ENCODE peak calls at places on chromosomes 7 and 10, in ten cellular contexts. L, K, N, A, Z, O, D, Y, G and R are unnamed samples.

GRCh38 chr10:71476249-71477011 is 79.7 kb downstream of the CDH23 start:
- DNase-seq in O (no peak), Y (no peak), Z (no peak), D (no peak), L (no peak), A (no peak), N (no peak), G (no peak), K (no peak), R (no peak)

GRCh38 chr10:62083868-62084267 is 182.4 kb downstream of the ARID5B start:
- DNase-seq in K (no peak), Z (peak), L (no peak), G (no peak), A (no peak), N (no peak), O (peak), D (no peak), Y (peak), R (no peak)

GRCh38 chr7:36278767-36279171 is 110.9 kb upstream of the ANLN start:
- DNase-seq in D (peak), N (no peak), L (no peak), Z (peak), K (no peak), Y (no peak), A (no peak), G (no peak), O (no peak), R (no peak)

GRCh38 chr7:74183653-74184450 is 9.7 kb downstream of the EIF4H start:
- DNase-seq in Z (peak), A (no peak), L (peak), K (peak), G (no peak), D (no peak), O (peak), N (no peak), Y (no peak), R (no peak)

GRCh38 chr10:33800545-33800944 is 466.1 kb upstream of the NRP1 start:
- DNase-seq in D (no peak), G (no peak), N (no peak), L (no peak), K (no peak), Y (no peak), Z (no peak), A (no peak), O (no peak), R (no peak)

GRCh38 chr10:114603943-114604342 is 54.1 kb downstream of the ABLIM1 start:
- DNase-seq in O (no peak), D (no peak), G (no peak), K (peak), A (no peak), Y (no peak), Z (peak), N (no peak), L (no peak), R (no peak)

GRCh38 chr7:107867858-107868466 is 23.0 kb upstream of the DLD start:
- DNase-seq in G (no peak), O (no peak), A (no peak), Y (no peak), L (no peak), Z (no peak), N (no peak), K (no peak), D (no peak), R (no peak)

GRCh38 chr10:90849956-90850749 is 7.7 kb downstream of the HTR7 start:
- DNase-seq in D (no peak), G (no peak), L (no peak), Y (no peak), K (no peak), O (no peak), N (no peak), A (no peak), Z (no peak), R (no peak)

GRCh38 chr7:105935250-105935649 is 27.8 kb upstream of the CDHR3 start:
- DNase-seq in N (no peak), D (no peak), Y (no peak), A (no peak), K (peak), O (no peak), G (no peak), Z (no peak), L (no peak), R (no peak)

GRCh38 chr7:100351657-100352058 is 6.3 kb upstream of the PILRB start:
- DNase-seq in N (no peak), D (no peak), L (no peak), K (no peak), O (no peak), G (no peak), A (no peak), Z (no peak), Y (no peak), R (no peak)

GRCh38 chr10:96532523-96532922 is 18.8 kb upstream of the TLL2 start:
- DNase-seq in Z (peak), L (no peak), Y (no peak), D (no peak), N (no peak), K (peak), G (no peak), O (no peak), A (no peak), R (no peak)

GRCh38 chr10:101130984-101131961 is at the start of gene TLX1:
- DNase-seq in Z (no peak), K (no peak), G (no peak), Y (no peak), A (no peak), L (no peak), D (no peak), O (no peak), N (no peak), R (no peak)

GRCh38 chr10:77173615-77174461 is 463.8 kb downstream of the KCNMA1 start:
- DNase-seq in Z (peak), G (peak), O (peak), D (peak), L (peak), A (peak), Y (peak), N (no peak), K (peak), R (peak)

GRCh38 chr10:105718207-105718995 is 1077.3 kb downstream of the SORCS3 start:
- DNase-seq in Z (no peak), G (no peak), A (no peak), D (no peak), N (no peak), O (no peak), Y (no peak), L (peak), K (no peak), R (no peak)